ENCODE peak calls at places on chromosomes 6 and 20, in four cellular contexts. I, X, Q and S are unnamed samples.
A peak's percentile ranks its signal among the peaks of the same experiment; 100 is the strongest.

GRCh38 chr6:112839525-112839961 is 492.4 kb downstream of the RFPL4B start:
- DNase-seq in I (no peak), X (no peak), Q (no peak), S (no peak)

GRCh38 chr6:83431545-83432165 is 804 bp upstream of the ME1 start:
- DNase-seq in I (no peak), X (no peak), Q (no peak), S (no peak)

GRCh38 chr6:28789553-28790083 is 134.2 kb downstream of the TRIM27 start:
- DNase-seq in I (peak; percentile 80), X (no peak), Q (no peak), S (no peak)

GRCh38 chr6:53800976-53801375 is 6.2 kb downstream of the LRRC1 start:
- DNase-seq in I (no peak), X (no peak), Q (no peak), S (no peak)

GRCh38 chr6:75751443-75751842 is 2.4 kb downstream of the MYO6 start:
- DNase-seq in I (no peak), X (no peak), Q (no peak), S (no peak)

GRCh38 chr6:89840538-89840937 is 10.9 kb downstream of the CASP8AP2 start:
- DNase-seq in I (peak; percentile 43), X (no peak), Q (no peak), S (no peak)

GRCh38 chr6:132132911-132133639 is 181.9 kb upstream of the CCN2 start:
- DNase-seq in I (no peak), X (no peak), Q (no peak), S (no peak)

GRCh38 chr6:158018851-158019361 is 37.2 kb downstream of the SYNJ2 start:
- DNase-seq in I (no peak), X (no peak), Q (no peak), S (no peak)

GRCh38 chr6:158561247-158561884 is 1.5 kb downstream of the TMEM181 start:
- DNase-seq in I (no peak), X (no peak), Q (no peak), S (no peak)

GRCh38 chr6:90374201-90374600 is 77.6 kb upstream of the BACH2 start:
- DNase-seq in I (no peak), X (no peak), Q (no peak), S (no peak)

GRCh38 chr6:1872649-1873131 is 263.0 kb downstream of the FOXC1 start:
- DNase-seq in I (peak; percentile 35), X (no peak), Q (no peak), S (no peak)

GRCh38 chr20:46708172-46708860 is 1.1 kb upstream of the SLC2A10 start:
- DNase-seq in I (no peak), X (no peak), Q (no peak), S (no peak)

GRCh38 chr20:10369723-10370090 is 64.3 kb downstream of the MKKS start:
- DNase-seq in I (no peak), X (no peak), Q (no peak), S (no peak)

GRCh38 chr6:117555882-117556498 is 46.3 kb downstream of the GOPC start:
- DNase-seq in I (peak; percentile 53), X (peak; percentile 34), Q (peak; percentile 59), S (peak; percentile 47)

GRCh38 chr6:131070061-131070460 is 7.0 kb upstream of the EPB41L2 start:
- DNase-seq in I (no peak), X (no peak), Q (no peak), S (no peak)

GRCh38 chr6:34460796-34461507 is 4.9 kb upstream of the PACSIN1 start:
- DNase-seq in I (no peak), X (no peak), Q (no peak), S (no peak)

GRCh38 chr6:124131259-124131658 is 327.6 kb downstream of the NKAIN2 start:
- DNase-seq in I (no peak), X (no peak), Q (no peak), S (no peak)

GRCh38 chr6:24824142-24824755 is 25.5 kb upstream of the ARMH2 start:
- DNase-seq in I (no peak), X (no peak), Q (no peak), S (no peak)